ENCODE peak calls at places on chromosome 12, in four cellular contexts. X is naive B cell, J is astrocyte of the spinal cord, R is HuH-7.5. Q is an unnamed sample.

GRCh38 chr12:30484658-30485057 is 211.0 kb downstream of the IPO8 start:
- DNase-seq in X (no peak), R (no peak), J (no peak), Q (no peak)

GRCh38 chr12:15679146-15679545 is 110.0 kb downstream of the EPS8 start:
- DNase-seq in R (no peak), X (no peak), J (peak; percentile 66), Q (no peak)

GRCh38 chr12:85448548-85449139 is 168.6 kb downstream of the ALX1 start:
- DNase-seq in R (no peak), J (peak; percentile 32), X (no peak), Q (no peak)

GRCh38 chr12:53067993-53068770 is 11.0 kb downstream of the SPRYD3 start:
- DNase-seq in X (no peak), J (no peak), R (no peak), Q (no peak)

GRCh38 chr12:87152841-87153528 is 876.2 kb downstream of the C12orf50 start:
- DNase-seq in R (no peak), X (no peak), J (no peak), Q (no peak)

GRCh38 chr12:80187660-80188090 is 88.3 kb downstream of the OTOGL start:
- DNase-seq in J (peak; percentile 56), R (no peak), X (no peak), Q (no peak)

GRCh38 chr12:114790276-114790675 is 106.3 kb upstream of the TBX3 start:
- DNase-seq in R (no peak), J (no peak), X (no peak), Q (no peak)

GRCh38 chr12:100156731-100157426 is 14.2 kb upstream of the BLTP3B start:
- DNase-seq in J (no peak), R (no peak), X (no peak), Q (no peak)

GRCh38 chr12:53268009-53268636 is at the start of gene ESPL1:
- DNase-seq in R (peak; percentile 89), J (peak; percentile 77), X (peak; percentile 85), Q (peak; percentile 93)

GRCh38 chr12:20438307-20438779 is 70.0 kb downstream of the PDE3A start:
- DNase-seq in R (no peak), X (no peak), J (peak; percentile 19), Q (no peak)

GRCh38 chr12:93173178-93173957 is 204.4 kb upstream of the NUDT4 start:
- DNase-seq in R (no peak), X (no peak), J (peak; percentile 42), Q (no peak)

GRCh38 chr12:128797119-128798118 is 26.3 kb downstream of the SLC15A4 start:
- DNase-seq in R (no peak), J (peak; percentile 64), X (peak; percentile 63), Q (peak; percentile 55)

GRCh38 chr12:108950991-108951739 is 69.7 kb downstream of the SVOP start:
- DNase-seq in J (peak; percentile 71), X (peak; percentile 56), R (peak; percentile 36), Q (peak; percentile 54)

GRCh38 chr12:12079291-12079690 is 8.6 kb downstream of the BCL2L14 start:
- DNase-seq in J (peak; percentile 27), R (no peak), X (no peak), Q (no peak)

Q was measured in germinal center.